ENCODE peak calls at places on chromosomes 1 and 21, in five cellular contexts. L is CD8-positive, alpha-beta T cell; A is psoas muscle; J is cardiac muscle cell; G is CD4-positive, CD25-positive, alpha-beta regulatory T cell. D is an unnamed sample. For H3K4me1 and H3K27me3, the result is how much of the 10 kb centered on the place peaks cover.

GRCh38 chr1:115706009-115706362 is 62.5 kb downstream of the CASQ2 start:
- DNase-seq in L (no peak), A (no peak), J (no peak), G (no peak), D (no peak)

GRCh38 chr1:41954533-41954944 is 35.8 kb upstream of the HIVEP3 start:
- DNase-seq in L (no peak), A (no peak), J (peak), G (no peak), D (no peak)

GRCh38 chr1:34828611-34829010 is 30.9 kb downstream of the SMIM12 start:
- DNase-seq in L (no peak), A (no peak), J (no peak), G (no peak), D (no peak)

GRCh38 chr1:100440075-100440809 is 87.9 kb downstream of the CDC14A start:
- DNase-seq in L (peak), A (no peak), J (no peak), G (peak), D (peak)

GRCh38 chr1:63205776-63206175 is 116.6 kb upstream of the FOXD3 start:
- DNase-seq in L (no peak), A (no peak), J (no peak), G (no peak), D (no peak)

GRCh38 chr21:31716106-31716505 is 15.8 kb downstream of the SCAF4 start:
- DNase-seq in L (no peak), A (no peak), J (no peak), G (no peak), D (no peak)

GRCh38 chr1:87508247-87508646 is 179.6 kb downstream of the LMO4 start:
- DNase-seq in L (no peak), A (no peak), J (no peak), G (no peak), D (no peak)

GRCh38 chr1:74731399-74732052 is 1.3 kb downstream of the CRYZ start:
- DNase-seq in L (no peak), A (no peak), J (no peak), G (no peak), D (no peak)

GRCh38 chr1:243493156-243494129 is 237.6 kb downstream of the SDCCAG8 start:
- DNase-seq in L (no peak), A (peak), J (peak), G (no peak), D (no peak)

GRCh38 chr1:67583462-67583950 is 101.5 kb upstream of the GADD45A start:
- DNase-seq in L (no peak), A (no peak), J (peak), G (no peak), D (no peak)

GRCh38 chr1:181855380-181855779 is 206.1 kb downstream of the ZNF648 start:
- DNase-seq in L (no peak), A (no peak), J (no peak), G (no peak), D (no peak)

GRCh38 chr1:77762072-77762476 is 2.4 kb upstream of the USP33 start:
- DNase-seq in L (no peak), A (no peak), J (peak), G (no peak), D (no peak)

GRCh38 chr1:32759521-32759980 is 57.0 kb upstream of the SYNC start:
- DNase-seq in L (no peak), A (no peak), J (no peak), G (no peak), D (no peak)
- H3K4me1 ChIP-seq in L (under half), A (under half), J (under half), G (under half), D (under half)

GRCh38 chr1:215569987-215570824 is 3.1 kb downstream of the KCTD3 start:
- DNase-seq in L (no peak), A (no peak), J (peak), G (no peak), D (no peak)

GRCh38 chr1:215566556-215567490 is at the start of gene KCTD3:
- DNase-seq in L (peak), A (peak), J (peak), G (no peak), D (no peak)

GRCh38 chr1:215567491-215568286 is 585 bp downstream of the KCTD3 start:
- DNase-seq in L (no peak), A (peak), J (peak), G (no peak), D (no peak)

GRCh38 chr1:215568287-215568692 is 1.2 kb downstream of the KCTD3 start:
- DNase-seq in L (no peak), A (no peak), J (peak), G (no peak), D (no peak)
- H3K27ac ChIP-seq in L (no peak), A (peak), J (peak), G (no peak), D (no peak)

GRCh38 chr1:192627901-192628300 is 8.0 kb upstream of the RGS13 start:
- DNase-seq in L (no peak), A (no peak), J (no peak), G (no peak), D (no peak)
- H3K27me3 ChIP-seq in L (under half), A (under half), J (under half), G (under half), D (under half)

GRCh38 chr1:94954292-94955220 is 27.6 kb upstream of the CNN3 start:
- DNase-seq in L (no peak), A (no peak), J (no peak), G (no peak), D (no peak)

GRCh38 chr1:94953107-94953506 is 26.2 kb upstream of the CNN3 start:
- DNase-seq in L (no peak), A (no peak), J (no peak), G (no peak), D (no peak)

GRCh38 chr1:94952539-94952938 is 25.6 kb upstream of the CNN3 start:
- DNase-seq in L (no peak), A (no peak), J (no peak), G (no peak), D (no peak)

GRCh38 chr1:94951509-94952208 is 24.7 kb upstream of the CNN3 start:
- DNase-seq in L (no peak), A (no peak), J (no peak), G (no peak), D (no peak)

GRCh38 chr1:94953741-94954140 is 26.8 kb upstream of the CNN3 start:
- DNase-seq in L (no peak), A (no peak), J (no peak), G (no peak), D (no peak)
- H3K4me1 ChIP-seq in L (under half), A (under half), J (under half), G (under half), D (under half)